ENCODE peak calls at places on chromosomes 13 and 19, in four cellular contexts. K is esophagus muscularis mucosa, Y is sigmoid colon, Q is stomach. A is an unnamed sample.

GRCh38 chr19:56117376-56117884 is 3.7 kb downstream of the ZNF787 start:
- DNase-seq in Q (peak), Y (no peak), K (no peak), A (no peak)

GRCh38 chr19:45468159-45468651 is 409 bp downstream of the FOSB start:
- DNase-seq in Q (peak), Y (peak), K (no peak), A (peak)

GRCh38 chr13:99351772-99352171 is 44.6 kb upstream of the GPR183 start:
- DNase-seq in K (peak), Q (no peak), Y (no peak), A (no peak)

GRCh38 chr13:43994999-43995859 is 115.5 kb downstream of the LACC1 start:
- DNase-seq in Y (no peak), Q (no peak), K (peak), A (no peak)

GRCh38 chr13:43348397-43348796 is 325.0 kb downstream of the DNAJC15 start:
- DNase-seq in Y (no peak), Q (no peak), K (no peak), A (no peak)

GRCh38 chr19:51637362-51637978 is 7.3 kb upstream of the SIGLEC5 start:
- DNase-seq in K (no peak), Q (no peak), Y (no peak), A (no peak)

GRCh38 chr19:2239771-2240770 is 3.4 kb downstream of the SF3A2 start:
- DNase-seq in Q (no peak), Y (no peak), K (peak), A (no peak)

GRCh38 chr19:15200575-15201364 is at the start of gene NOTCH3:
- DNase-seq in Q (no peak), Y (no peak), K (no peak), A (no peak)

GRCh38 chr19:42546831-42547500 is 18.7 kb upstream of the CEACAM1 start:
- DNase-seq in Y (no peak), K (no peak), Q (no peak), A (peak)

GRCh38 chr19:13146763-13147563 is 3.2 kb downstream of the STX10 start:
- DNase-seq in K (no peak), Y (no peak), Q (peak), A (no peak)

GRCh38 chr19:38247734-38248268 is 8.4 kb downstream of the PPP1R14A start:
- DNase-seq in Y (no peak), Q (no peak), K (no peak), A (no peak)

GRCh38 chr19:27672309-27673047 is 1540.5 kb downstream of the UQCRFS1 start:
- DNase-seq in Y (no peak), K (peak), Q (peak), A (peak)

GRCh38 chr19:41263042-41263849 is 926 bp upstream of the HNRNPUL1 start:
- DNase-seq in Y (peak), Q (peak), K (peak), A (peak)

GRCh38 chr19:14563989-14564650 is 7.7 kb downstream of the NDUFB7 start:
- DNase-seq in Q (no peak), K (no peak), Y (no peak), A (peak)

GRCh38 chr19:38831142-38831605 is 420 bp downstream of the ECH1 start:
- DNase-seq in Y (peak), Q (peak), K (no peak), A (peak)

GRCh38 chr19:48619692-48620565 is 623 bp downstream of the SPHK2 start:
- DNase-seq in Y (no peak), Q (no peak), K (no peak), A (no peak)

GRCh38 chr19:48624791-48625723 is 5.8 kb downstream of the SPHK2 start:
- DNase-seq in Y (peak), Q (no peak), K (no peak), A (no peak)

GRCh38 chr19:48625891-48626327 is 6.6 kb downstream of the SPHK2 start:
- DNase-seq in K (no peak), Q (no peak), Y (peak), A (no peak)

GRCh38 chr19:48624067-48624594 is 4.8 kb downstream of the SPHK2 start:
- DNase-seq in Y (peak), Q (peak), K (peak), A (peak)

GRCh38 chr19:48623556-48624066 is 4.3 kb downstream of the SPHK2 start:
- DNase-seq in K (no peak), Q (no peak), Y (no peak), A (no peak)
- TF ChIP-seq EP300 in K (no peak), Q (no peak), Y (no peak), A (no peak)

DNA sequence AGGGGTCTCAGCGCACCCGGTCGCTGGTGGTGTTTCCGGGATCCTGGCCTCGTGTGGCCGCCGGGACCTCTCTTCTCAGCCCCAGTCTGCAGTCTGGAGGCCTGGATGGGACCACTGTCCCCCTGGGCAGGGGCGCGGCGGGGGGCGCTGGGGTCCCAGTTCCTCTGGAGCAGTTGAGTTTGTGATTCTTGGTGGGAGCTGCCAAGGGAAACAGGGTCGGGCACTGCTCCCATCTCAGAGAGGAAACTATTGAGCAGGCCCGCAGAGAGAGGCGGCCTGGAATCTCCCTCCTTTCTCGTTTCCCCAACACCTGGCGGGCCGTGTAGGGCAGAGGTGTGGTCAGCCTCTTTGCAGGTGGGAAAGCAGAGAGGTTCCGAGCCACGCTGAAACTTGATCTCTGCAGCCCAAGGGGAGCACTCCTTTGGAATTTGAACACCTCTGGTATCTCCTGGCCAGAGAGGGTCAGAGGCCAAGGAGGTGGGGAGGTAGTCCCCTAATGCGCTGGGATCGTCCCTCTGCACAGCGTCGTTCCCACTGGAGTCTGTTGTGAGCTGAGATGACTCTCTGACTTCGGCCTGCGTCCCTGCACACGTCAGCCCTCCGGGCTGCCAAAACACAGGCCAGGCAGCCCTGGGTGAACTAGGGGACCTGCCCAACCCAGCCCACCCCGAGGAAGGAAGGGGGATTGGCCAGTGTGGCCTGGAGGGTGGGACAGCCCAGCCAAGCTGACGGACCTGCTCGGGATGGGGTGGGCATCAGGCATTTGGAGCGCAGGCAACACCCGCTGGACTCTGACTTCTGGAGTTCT is 769 bp downstream of the PLEKHF1 start:
- DNase-seq in Q (peak), Y (peak), K (no peak), A (no peak)
- TF ChIP-seq POLR2AphosphoS5 in Q (peak), Y (peak), K (peak), A (no peak)

GRCh38 chr13:95676775-95677563 is at the start of gene DNAJC3:
- DNase-seq in Y (peak), K (peak), Q (peak), A (peak)
- TF ChIP-seq EP300 in Y (no peak), K (no peak), Q (no peak), A (no peak)

GRCh38 chr13:29494520-29494919 is 101.0 kb downstream of the SLC7A1 start:
- DNase-seq in Q (no peak), Y (no peak), K (no peak), A (no peak)

GRCh38 chr13:29493796-29494195 is 101.7 kb downstream of the SLC7A1 start:
- DNase-seq in Q (no peak), K (no peak), Y (no peak), A (no peak)

GRCh38 chr13:29497137-29497654 is 98.3 kb downstream of the SLC7A1 start:
- DNase-seq in Q (no peak), Y (peak), K (no peak), A (no peak)

GRCh38 chr13:29498426-29499040 is 97.0 kb downstream of the SLC7A1 start:
- DNase-seq in Y (no peak), Q (no peak), K (no peak), A (no peak)

GRCh38 chr13:29496241-29496712 is 99.2 kb downstream of the SLC7A1 start:
- DNase-seq in Y (no peak), K (no peak), Q (peak), A (no peak)
- TF ChIP-seq POLR2AphosphoS5 in Y (no peak), K (no peak), Q (no peak), A (no peak)

GRCh38 chr19:29499261-29499920 is 26.4 kb upstream of the VSTM2B start:
- DNase-seq in Q (no peak), K (no peak), Y (peak), A (no peak)

GRCh38 chr19:29502581-29502850 is 23.3 kb upstream of the VSTM2B start:
- DNase-seq in Y (no peak), K (no peak), Q (no peak), A (no peak)

GRCh38 chr19:29497686-29498436 is 27.9 kb upstream of the VSTM2B start:
- DNase-seq in K (no peak), Y (peak), Q (no peak), A (no peak)

GRCh38 chr19:29501816-29502580 is 23.8 kb upstream of the VSTM2B start:
- DNase-seq in K (no peak), Y (peak), Q (no peak), A (no peak)

DNA sequence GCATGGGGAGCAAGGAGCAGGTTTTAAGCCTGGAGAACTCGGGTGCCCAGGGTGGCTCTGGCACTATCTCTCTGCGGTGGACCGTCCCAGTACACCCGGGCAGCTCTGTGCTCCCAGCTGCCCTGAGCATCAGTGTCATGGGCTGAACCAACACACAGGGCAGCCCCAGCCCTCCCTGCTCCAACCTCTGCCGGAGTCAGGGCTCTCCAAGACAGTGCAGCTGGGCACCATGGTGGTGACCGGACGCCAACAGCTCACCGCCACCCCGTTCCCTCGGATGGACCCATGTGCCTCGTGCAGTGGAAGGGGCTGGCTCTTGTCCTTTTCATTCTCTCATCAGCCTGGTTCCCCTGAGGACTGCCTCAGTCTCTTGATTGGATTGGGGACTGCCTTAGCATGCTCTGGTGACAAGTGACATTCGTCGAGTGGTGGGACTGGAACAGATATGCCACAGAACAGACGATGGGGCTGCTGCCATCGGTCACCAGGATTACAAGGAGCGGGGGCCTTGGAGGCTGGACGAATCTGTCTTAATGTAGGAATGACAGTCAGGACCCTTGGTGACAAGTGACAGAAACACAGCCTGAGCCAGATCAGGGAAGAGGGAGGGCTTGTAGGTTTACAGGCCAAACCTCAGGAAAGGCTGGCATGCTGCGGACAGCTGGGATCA is 25.7 kb upstream of the VSTM2B start:
- DNase-seq in Q (no peak), K (no peak), Y (peak), A (no peak)
- TF ChIP-seq EP300 in Q (no peak), K (no peak), Y (no peak), A (no peak)

GRCh38 chr13:22931576-22931975 is 249.2 kb upstream of the SGCG start:
- DNase-seq in K (no peak), Q (no peak), Y (no peak), A (no peak)

GRCh38 chr13:22929391-22930126 is 251.2 kb upstream of the SGCG start:
- DNase-seq in Q (no peak), Y (no peak), K (no peak), A (peak)

GRCh38 chr13:22927008-22927393 is 253.8 kb upstream of the SGCG start:
- DNase-seq in Y (no peak), Q (no peak), K (no peak), A (peak)

GRCh38 chr13:22926176-22927007 is 254.4 kb upstream of the SGCG start:
- DNase-seq in K (no peak), Q (no peak), Y (peak), A (peak)
- TF ChIP-seq POLR2AphosphoS5 in K (peak), Q (no peak), Y (peak), A (no peak)

GRCh38 chr13:22736768-22737092 is 444.0 kb upstream of the SGCG start:
- DNase-seq in Q (no peak), K (no peak), Y (no peak), A (no peak)
- TF ChIP-seq EP300 in Q (no peak), K (no peak), Y (no peak), A (no peak)

GRCh38 chr19:46725859-46726393 is 9.0 kb upstream of the PRKD2 start:
- DNase-seq in K (no peak), Y (no peak), Q (no peak), A (no peak)

GRCh38 chr19:46725036-46725820 is 8.3 kb upstream of the PRKD2 start:
- DNase-seq in Y (no peak), Q (no peak), K (no peak), A (no peak)

GRCh38 chr19:46727757-46728156 is 10.8 kb upstream of the PRKD2 start:
- DNase-seq in Q (no peak), K (no peak), Y (peak), A (no peak)

GRCh38 chr19:46727036-46727501 is 10.2 kb upstream of the PRKD2 start:
- DNase-seq in Y (peak), Q (no peak), K (no peak), A (no peak)

DNA sequence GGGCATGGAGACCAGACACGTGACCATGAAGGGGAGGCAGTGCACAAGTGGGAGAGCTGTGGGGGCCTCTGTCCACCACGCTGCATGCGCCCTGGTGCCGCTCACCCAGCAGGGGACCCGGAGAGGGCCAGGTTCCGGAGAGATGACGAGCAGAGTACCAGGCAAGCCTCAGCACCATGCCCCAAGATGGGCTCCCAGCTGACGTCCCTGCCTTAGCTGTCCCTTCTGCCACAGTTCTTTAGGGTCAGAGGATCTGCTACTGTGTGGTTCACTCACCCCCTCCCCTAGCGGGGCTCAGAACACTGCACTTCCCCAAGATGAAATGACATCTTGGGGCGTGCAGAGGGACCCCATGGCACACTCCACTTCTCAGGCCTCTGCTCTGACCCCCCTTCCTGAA is 9.6 kb upstream of the PRKD2 start:
- DNase-seq in Y (peak), Q (no peak), K (no peak), A (no peak)
- TF ChIP-seq POLR2AphosphoS5 in Y (no peak), Q (no peak), K (no peak), A (no peak)